ENCODE peak calls at places on chromosome 18, in five cellular contexts. Q is IMR-90, V is AG04449, P is GM06990, L is mesothelial cell of epicardium. S is an unnamed sample.
A peak's percentile ranks its signal among the peaks of the same experiment; 100 is the strongest.

GRCh38 chr18:35024965-35025364 is 16.2 kb upstream of the MAPRE2 start:
- DNase-seq in Q (peak; percentile 89), V (peak; percentile 64), P (no peak), L (no peak), S (no peak)

GRCh38 chr18:183769-184168 is 25.4 kb downstream of the USP14 start:
- DNase-seq in Q (no peak), V (no peak), P (no peak), L (no peak), S (no peak)

GRCh38 chr18:5673576-5673975 is 129.8 kb upstream of the EPB41L3 start:
- DNase-seq in Q (no peak), V (no peak), P (no peak), L (no peak), S (no peak)

GRCh38 chr18:74944676-74945075 is 264.3 kb downstream of the PTGR3 start:
- DNase-seq in Q (peak; percentile 67), V (no peak), P (no peak), L (no peak), S (no peak)

GRCh38 chr18:73777356-73778051 is 370.1 kb downstream of the FBXO15 start:
- DNase-seq in Q (no peak), V (no peak), P (no peak), L (no peak), S (no peak)

GRCh38 chr18:58095251-58095650 is 51.2 kb downstream of the NEDD4L start:
- DNase-seq in Q (no peak), V (no peak), P (no peak), L (no peak), S (no peak)

GRCh38 chr18:58213445-58213844 is 169.4 kb downstream of the NEDD4L start:
- DNase-seq in Q (peak; percentile 93), V (peak; percentile 86), P (no peak), L (no peak), S (no peak)

GRCh38 chr18:10477121-10477862 is 22.9 kb downstream of the APCDD1 start:
- DNase-seq in Q (no peak), V (no peak), P (no peak), L (no peak), S (no peak)

GRCh38 chr18:34650121-34650545 is 60.0 kb upstream of the DTNA start:
- DNase-seq in Q (peak; percentile 88), V (no peak), P (no peak), L (no peak), S (no peak)

GRCh38 chr18:57150828-57151227 is 3.9 kb downstream of the BOD1L2 start:
- DNase-seq in Q (no peak), V (no peak), P (peak; percentile 16), L (no peak), S (no peak)

GRCh38 chr18:46466236-46467160 is 190.5 kb downstream of the LOXHD1 start:
- DNase-seq in Q (no peak), V (no peak), P (no peak), L (no peak), S (no peak)

GRCh38 chr18:46462523-46462922 is 194.5 kb downstream of the LOXHD1 start:
- DNase-seq in Q (no peak), V (no peak), P (no peak), L (no peak), S (no peak)

GRCh38 chr18:46468431-46469180 is 188.4 kb downstream of the LOXHD1 start:
- DNase-seq in Q (no peak), V (no peak), P (no peak), L (no peak), S (no peak)

GRCh38 chr18:46461993-46462392 is 195.0 kb downstream of the LOXHD1 start:
- DNase-seq in Q (no peak), V (no peak), P (no peak), L (no peak), S (no peak)

GRCh38 chr18:46464926-46465655 is 191.9 kb downstream of the LOXHD1 start:
- DNase-seq in Q (no peak), V (no peak), P (no peak), L (no peak), S (no peak)
- TF ChIP-seq CTCF in Q (peak; percentile 6), V (peak; percentile 2), P (no peak), L (no peak), S (no peak)

GRCh38 chr18:3604626-3605408 is 154.8 kb downstream of the TGIF1 start:
- DNase-seq in Q (peak; percentile 98), V (peak; percentile 98), P (no peak), L (no peak), S (peak; percentile 48)
- TF ChIP-seq CTCF in Q (no peak), V (no peak), P (no peak), L (no peak), S (no peak)

DNA sequence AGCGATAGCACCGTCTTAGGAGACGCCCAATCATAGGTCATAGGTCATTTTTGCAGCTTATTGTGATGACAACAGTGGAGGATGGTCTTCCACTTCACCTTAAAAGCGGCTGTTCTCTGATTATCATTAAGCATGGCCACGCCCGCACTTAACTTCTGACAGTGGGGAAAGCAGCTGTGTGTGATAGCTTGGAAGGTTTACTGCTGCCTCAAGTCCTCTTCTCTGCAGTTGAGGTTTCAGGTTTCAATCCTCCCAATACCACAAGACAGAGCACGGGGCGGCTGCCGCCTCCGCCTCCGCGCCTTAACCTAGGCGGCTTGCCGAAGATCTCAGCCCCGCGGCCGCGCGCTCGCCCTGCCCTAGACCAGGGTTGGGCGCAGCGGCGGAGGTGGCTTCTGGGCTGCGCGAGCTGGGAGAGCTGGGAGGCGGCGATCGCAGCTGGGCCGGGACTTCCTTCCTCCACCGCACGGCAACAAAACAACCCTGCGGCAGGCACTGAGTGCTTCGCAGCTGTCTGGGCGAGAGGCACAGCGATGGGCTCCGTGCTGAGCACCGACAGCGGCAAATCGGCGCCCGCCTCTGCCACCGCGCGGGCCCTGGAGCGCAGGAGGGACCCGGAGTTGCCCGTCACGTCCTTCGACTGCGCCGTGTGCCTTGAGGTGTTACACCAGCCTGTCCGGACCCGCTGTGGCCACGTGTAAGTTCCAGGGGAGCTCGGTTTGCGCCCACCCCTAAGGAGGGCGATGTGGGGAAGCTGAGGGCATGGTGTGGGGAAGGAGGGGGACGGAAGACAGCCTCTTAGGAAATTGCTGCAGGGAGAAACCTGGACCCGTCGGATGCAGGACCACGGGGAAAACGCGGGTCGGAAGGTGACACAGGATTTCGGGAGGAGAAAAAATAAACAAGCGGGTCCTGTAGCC is at the start of gene RNF125:
- DNase-seq in Q (peak; percentile 68), V (peak; percentile 5), P (peak; percentile 94), L (peak; percentile 58), S (peak; percentile 86)
- TF ChIP-seq CTCF in Q (no peak), V (no peak), P (peak; percentile 7), L (no peak), S (no peak)

GRCh38 chr18:49162226-49162848 is 211.6 kb upstream of the SMAD7 start:
- DNase-seq in Q (no peak), V (no peak), P (peak; percentile 34), L (no peak), S (peak; percentile 16)
- TF ChIP-seq CTCF in Q (no peak), V (no peak), P (peak; percentile 39), L (no peak), S (no peak)

GRCh38 chr18:13216732-13217465 is 1.7 kb upstream of the LDLRAD4 start:
- DNase-seq in Q (no peak), V (no peak), P (no peak), L (peak; percentile 54), S (peak; percentile 78)
- TF ChIP-seq CTCF in Q (no peak), V (peak; percentile 14), P (no peak), L (no peak), S (peak; percentile 28)

DNA sequence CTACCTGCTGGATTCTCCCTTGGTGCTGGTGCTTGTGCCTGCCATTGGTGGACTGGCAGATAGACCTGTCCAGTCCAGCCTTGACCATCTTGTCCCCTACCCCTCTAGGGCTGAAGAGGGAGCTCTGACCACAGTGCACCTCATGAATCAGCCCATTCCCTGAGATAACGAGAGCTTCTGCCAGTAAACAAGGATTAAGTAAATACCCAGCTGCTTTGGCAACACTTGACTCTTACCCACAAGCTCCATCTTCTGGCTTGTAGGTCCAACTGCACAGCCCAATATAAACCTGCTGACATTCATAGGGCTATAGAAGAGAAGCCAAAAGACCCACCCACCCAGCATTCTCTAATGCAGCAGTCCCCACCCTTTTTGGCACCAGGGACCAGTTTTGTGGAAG is 186.4 kb downstream of the PIK3C3 start:
- DNase-seq in Q (peak; percentile 2), V (no peak), P (no peak), L (no peak), S (no peak)
- TF ChIP-seq CTCF in Q (no peak), V (no peak), P (no peak), L (no peak), S (no peak)

GRCh38 chr18:7034924-7035323 is 82.7 kb downstream of the LAMA1 start:
- DNase-seq in Q (no peak), V (no peak), P (no peak), L (no peak), S (no peak)

GRCh38 chr18:7035807-7036206 is 81.8 kb downstream of the LAMA1 start:
- DNase-seq in Q (no peak), V (no peak), P (no peak), L (no peak), S (no peak)

GRCh38 chr18:7037470-7037869 is 80.1 kb downstream of the LAMA1 start:
- DNase-seq in Q (no peak), V (no peak), P (no peak), L (no peak), S (no peak)

GRCh38 chr18:7028625-7029024 is 89.0 kb downstream of the LAMA1 start:
- DNase-seq in Q (no peak), V (no peak), P (no peak), L (no peak), S (no peak)

DNA sequence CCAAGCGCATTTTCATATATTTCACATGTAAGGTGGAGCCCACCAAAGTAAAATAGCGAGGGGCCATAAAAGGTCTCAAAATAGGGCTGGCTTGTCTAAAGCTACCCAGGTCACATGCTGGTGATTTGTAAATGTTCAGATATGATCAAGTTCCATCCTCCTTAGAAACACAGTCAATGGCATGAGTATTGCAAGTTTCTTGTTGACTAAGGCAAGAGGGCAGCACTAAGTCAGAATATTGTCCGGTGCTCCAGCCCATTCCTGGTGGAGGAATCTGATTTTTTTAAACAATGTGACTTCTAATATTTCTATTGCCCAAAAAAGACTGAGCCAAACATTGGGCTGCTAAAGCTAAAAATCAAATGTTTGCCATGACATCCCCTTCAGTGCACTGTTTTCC is 85.1 kb downstream of the LAMA1 start:
- DNase-seq in Q (no peak), V (no peak), P (no peak), L (no peak), S (no peak)
- TF ChIP-seq CTCF in Q (no peak), V (no peak), P (no peak), L (no peak), S (no peak)